ENCODE peak calls at places on chromosomes 7 and 10, in four cellular contexts. W, K, I and M are unnamed samples.

GRCh38 chr7:120445276-120445675 is 172.3 kb downstream of the KCND2 start:
- DNase-seq in I (no peak), K (no peak), W (no peak), M (no peak)

GRCh38 chr10:59894114-59894513 is 12.2 kb downstream of the CCDC6 start:
- DNase-seq in W (no peak), K (no peak), I (no peak), M (no peak)

GRCh38 chr7:40310213-40310612 is 175.4 kb downstream of the SUGCT start:
- DNase-seq in W (no peak), K (no peak), I (no peak), M (no peak)

GRCh38 chr10:131824371-131825149 is 76.2 kb upstream of the PPP2R2D start:
- DNase-seq in W (peak), K (no peak), I (no peak), M (peak)

GRCh38 chr7:151700621-151701185 is 176.2 kb downstream of the PRKAG2 start:
- DNase-seq in W (no peak), I (no peak), K (no peak), M (no peak)

GRCh38 chr7:44637788-44638594 is 31.6 kb downstream of the OGDH start:
- DNase-seq in W (peak), K (peak), I (no peak), M (no peak)

GRCh38 chr10:120979435-120980315 is 128.5 kb downstream of the WDR11 start:
- DNase-seq in W (peak), I (peak), K (no peak), M (peak)

GRCh38 chr7:114856625-114857024 is 65.3 kb upstream of the MDFIC start:
- DNase-seq in K (no peak), W (no peak), I (no peak), M (no peak)

GRCh38 chr10:5450605-5451384 is 38.4 kb downstream of the NET1 start:
- DNase-seq in K (no peak), I (no peak), W (no peak), M (no peak)

GRCh38 chr10:86958109-86958830 is at the start of gene SNCG:
- DNase-seq in I (no peak), K (peak), W (no peak), M (no peak)

GRCh38 chr10:66218981-66219587 is 706.8 kb upstream of the LRRTM3 start:
- DNase-seq in I (no peak), K (no peak), W (no peak), M (no peak)

DNA sequence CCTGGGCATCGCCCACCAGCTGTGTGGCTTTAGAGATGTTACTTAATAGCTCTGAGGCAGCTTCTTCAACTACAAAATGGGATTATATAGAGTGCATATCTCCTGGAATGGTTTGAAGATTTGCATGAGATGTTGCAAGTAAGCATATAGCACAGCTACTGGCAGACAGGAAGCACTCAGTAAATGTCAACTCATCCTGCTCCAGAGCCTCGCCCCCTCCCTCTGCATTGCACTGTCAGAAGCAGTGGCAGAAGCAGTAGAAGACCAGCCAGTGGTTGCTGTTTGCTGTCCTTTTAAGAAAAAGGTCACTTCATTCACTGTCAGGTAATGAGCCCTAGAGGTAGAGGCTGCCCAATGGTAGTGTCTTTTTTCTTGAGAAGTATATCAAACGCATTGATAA is 180.0 kb upstream of the GHITM start:
- DNase-seq in I (no peak), K (peak), W (no peak), M (no peak)
- TF ChIP-seq HMGXB4 in I (no peak), K (no peak), W (no peak), M (no peak)

GRCh38 chr10:99798031-99798430 is 15.6 kb downstream of the ABCC2 start:
- DNase-seq in I (no peak), K (no peak), W (no peak), M (no peak)

GRCh38 chr10:99799613-99800012 is 17.2 kb downstream of the ABCC2 start:
- DNase-seq in K (no peak), W (no peak), I (no peak), M (no peak)

GRCh38 chr10:99796928-99797327 is 14.5 kb downstream of the ABCC2 start:
- DNase-seq in I (no peak), W (no peak), K (no peak), M (no peak)

GRCh38 chr10:99793819-99794218 is 11.4 kb downstream of the ABCC2 start:
- DNase-seq in W (no peak), I (no peak), K (no peak), M (no peak)

DNA sequence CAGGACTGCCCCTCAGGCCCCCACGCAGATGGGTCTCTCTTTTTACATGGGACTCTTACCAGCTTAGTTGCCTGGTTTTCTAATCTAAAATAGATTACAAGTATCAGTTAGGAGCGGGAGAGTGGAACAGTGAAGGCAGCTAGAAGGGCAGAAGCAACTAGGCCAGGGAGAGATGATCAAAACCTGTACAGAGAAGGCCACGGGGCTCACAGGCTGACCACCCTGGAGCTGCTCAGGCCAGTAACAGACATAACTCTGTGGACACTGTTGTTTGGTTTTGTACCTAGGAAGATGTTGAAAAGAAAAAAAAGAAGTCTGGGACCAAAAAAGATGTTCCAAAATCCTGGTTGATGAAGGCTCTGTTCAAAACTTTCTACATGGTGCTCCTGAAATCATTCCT is 16.5 kb downstream of the ABCC2 start:
- DNase-seq in K (no peak), W (no peak), I (no peak), M (no peak)
- TF ChIP-seq HMGXB4 in K (no peak), W (no peak), I (no peak), M (no peak)

GRCh38 chr10:133159950-133160812 is at the start of gene KNDC1:
- DNase-seq in K (peak), W (peak), I (no peak), M (peak)

GRCh38 chr10:133162178-133162909 is 2.3 kb downstream of the KNDC1 start:
- DNase-seq in W (no peak), K (no peak), I (peak), M (no peak)

GRCh38 chr10:133162910-133163856 is 3.2 kb downstream of the KNDC1 start:
- DNase-seq in W (no peak), K (no peak), I (no peak), M (no peak)

GRCh38 chr10:133160813-133161471 is 923 bp downstream of the KNDC1 start:
- DNase-seq in K (no peak), I (no peak), W (no peak), M (no peak)

DNA sequence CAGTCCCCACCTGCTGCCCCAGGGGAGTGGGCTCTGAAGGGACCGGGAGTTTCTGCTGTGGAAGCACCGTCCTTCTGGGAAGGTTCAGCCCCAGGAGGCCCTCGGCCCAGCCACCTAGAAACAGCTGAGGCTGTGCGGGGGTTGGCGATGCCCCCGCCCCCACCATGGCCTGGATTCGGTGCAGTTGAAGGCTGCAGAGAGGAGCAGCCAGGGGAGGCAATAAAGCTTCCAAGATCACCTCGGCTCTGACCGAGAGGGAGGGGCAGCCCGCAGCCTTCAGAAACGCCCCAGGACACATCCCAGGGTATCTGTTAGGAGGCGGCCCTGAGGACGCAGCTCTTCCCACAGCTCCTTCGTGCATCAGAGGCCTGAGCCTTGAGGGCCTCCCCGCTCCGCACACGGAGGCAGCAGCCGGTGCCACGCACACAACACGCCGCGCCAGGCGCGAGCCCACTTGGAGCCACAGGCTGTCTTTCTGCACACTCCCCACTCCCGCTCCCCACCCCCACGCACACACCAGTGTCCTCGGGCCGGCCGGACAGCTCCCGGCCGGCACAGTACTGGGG is 1.6 kb downstream of the KNDC1 start:
- DNase-seq in W (no peak), K (no peak), I (no peak), M (no peak)
- TF ChIP-seq HMGXB4 in W (no peak), K (no peak), I (no peak), M (no peak)

GRCh38 chr10:84825330-84825729 is 496.9 kb downstream of the CCSER2 start:
- DNase-seq in K (no peak), W (no peak), I (no peak), M (no peak)
- TF ChIP-seq HMGXB4 in K (no peak), W (no peak), I (no peak), M (no peak)

DNA sequence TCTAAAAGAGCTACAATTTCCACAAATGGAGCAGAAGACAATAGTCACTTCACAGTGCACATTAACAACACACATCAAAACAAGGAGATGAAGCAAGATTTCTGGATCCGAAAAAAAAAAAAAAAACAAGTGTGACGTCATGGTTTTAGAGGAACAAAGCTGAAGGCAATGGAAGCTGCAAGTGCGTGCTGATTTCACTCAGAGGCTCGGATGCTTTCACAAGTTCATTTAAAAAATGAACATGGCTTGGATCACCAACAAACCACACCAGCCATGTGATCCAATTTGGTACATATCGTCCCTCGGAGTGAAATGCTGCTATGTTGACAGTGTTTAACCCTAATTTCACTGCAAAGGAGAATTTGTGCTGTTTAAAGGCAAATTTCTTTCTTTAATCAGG is 337.0 kb upstream of the PRKCQ start:
- DNase-seq in K (no peak), W (no peak), I (no peak), M (no peak)
- TF ChIP-seq HMGXB4 in K (no peak), W (no peak), I (no peak), M (no peak)

GRCh38 chr7:22485189-22485588 is 14.8 kb downstream of the STEAP1B start:
- DNase-seq in W (no peak), K (no peak), I (no peak), M (no peak)

GRCh38 chr7:22480523-22481075 is 19.4 kb downstream of the STEAP1B start:
- DNase-seq in K (no peak), I (no peak), W (no peak), M (no peak)

GRCh38 chr7:22477876-22478450 is 22.0 kb downstream of the STEAP1B start:
- DNase-seq in K (no peak), W (no peak), I (no peak), M (no peak)

GRCh38 chr7:22482476-22482875 is 17.5 kb downstream of the STEAP1B start:
- DNase-seq in W (no peak), I (no peak), K (no peak), M (no peak)

DNA sequence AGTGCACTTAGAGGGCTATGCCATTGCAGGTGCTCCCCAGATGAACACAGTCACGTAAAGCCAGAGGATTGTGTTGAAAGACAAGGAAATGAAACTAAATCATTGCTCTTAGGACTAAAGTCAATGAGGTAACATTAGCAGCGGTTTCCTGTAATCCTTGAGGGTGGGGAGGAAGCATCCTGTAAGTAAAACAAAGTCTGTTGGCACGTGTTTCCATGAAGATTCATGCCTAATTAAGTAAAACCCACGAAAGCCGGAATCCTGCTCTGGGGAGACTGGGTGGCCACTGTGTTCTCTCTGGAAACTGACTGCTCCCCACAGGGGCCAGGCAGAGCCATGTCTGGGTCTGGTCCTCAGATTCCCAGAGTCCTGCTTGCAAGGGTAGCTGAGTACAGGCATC is 18.3 kb downstream of the STEAP1B start:
- DNase-seq in W (no peak), I (no peak), K (no peak), M (no peak)
- TF ChIP-seq HMGXB4 in W (no peak), I (no peak), K (no peak), M (no peak)

GRCh38 chr10:79399242-79399831 is 46.1 kb downstream of the ZCCHC24 start:
- DNase-seq in W (no peak), I (no peak), K (peak), M (peak)
- TF ChIP-seq HMGXB4 in W (no peak), I (no peak), K (no peak), M (no peak)

GRCh38 chr10:35739998-35740397 is 97.9 kb upstream of the FZD8 start:
- DNase-seq in W (no peak), K (no peak), I (no peak), M (no peak)
- TF ChIP-seq HMGXB4 in W (no peak), K (no peak), I (no peak), M (no peak)